ENCODE peak calls at places on chromosomes 2 and 18, in nine cellular contexts. I is IMR-90, C is heart left ventricle, Z is A549, Q is adrenal gland, V is uterus, T is HCT116, K is sigmoid colon, L is tibial nerve. G is an unnamed sample.

GRCh38 chr18:47775961-47776360 is 154.5 kb downstream of the SMAD2 start:
- DNase-seq in K (no peak), Z (peak; percentile 47), V (no peak), I (peak; percentile 21), C (no peak), Q (no peak), T (no peak), L (no peak), G (no peak)

GRCh38 chr2:8203354-8203753 is 478.5 kb upstream of the ID2 start:
- DNase-seq in Q (no peak), I (no peak), K (no peak), L (no peak), T (no peak), Z (no peak), V (no peak), C (no peak), G (no peak)

GRCh38 chr2:134576478-134576877 is 142.3 kb downstream of the TMEM163 start:
- DNase-seq in T (no peak), V (no peak), I (no peak), L (no peak), C (no peak), Q (no peak), Z (no peak), K (no peak), G (no peak)

GRCh38 chr2:25960920-25961319 is 21.4 kb downstream of the KIF3C start:
- DNase-seq in L (no peak), I (peak; percentile 63), T (no peak), C (no peak), V (no peak), K (no peak), Z (no peak), Q (no peak), G (no peak)

GRCh38 chr2:187658952-187659525 is 104.8 kb upstream of the TFPI start:
- DNase-seq in V (no peak), I (peak; percentile 45), Q (no peak), C (no peak), K (no peak), T (peak; percentile 21), L (no peak), Z (peak; percentile 44), G (no peak)

GRCh38 chr2:119240311-119241204 is 16.9 kb downstream of the STEAP3 start:
- DNase-seq in K (no peak), C (peak; percentile 63), L (no peak), I (peak; percentile 83), Q (peak; percentile 80), T (peak; percentile 50), V (no peak), Z (peak; percentile 43), G (peak; percentile 99)

GRCh38 chr2:144886847-144887246 is 366.9 kb upstream of the ZEB2 start:
- DNase-seq in I (no peak), C (peak; percentile 60), T (no peak), Q (peak; percentile 34), L (no peak), K (peak; percentile 71), Z (no peak), V (peak; percentile 22), G (peak; percentile 25)

GRCh38 chr2:79511320-79511951 is 1.4 kb upstream of the CTNNA2 start:
- DNase-seq in Z (peak; percentile 43), K (no peak), V (no peak), T (no peak), L (no peak), Q (peak; percentile 62), C (no peak), I (peak; percentile 28), G (no peak)

GRCh38 chr18:43914017-43914416 is 636.7 kb upstream of the SYT4 start:
- DNase-seq in T (no peak), Q (no peak), L (no peak), C (no peak), Z (no peak), K (no peak), V (no peak), I (no peak), G (no peak)

GRCh38 chr2:27071277-27071989 is at the start of gene OST4:
- DNase-seq in L (peak; percentile 85), V (peak; percentile 92), T (peak; percentile 83), I (peak; percentile 92), C (peak; percentile 96), Q (peak; percentile 94), K (peak; percentile 97), Z (peak; percentile 93), G (peak; percentile 90)

GRCh38 chr2:584863-585823 is 92.1 kb downstream of the TMEM18 start:
- DNase-seq in C (no peak), Z (no peak), K (no peak), Q (no peak), V (no peak), T (no peak), L (no peak), I (no peak), G (no peak)

GRCh38 chr2:155250800-155251199 is 552.3 kb downstream of the KCNJ3 start:
- DNase-seq in K (no peak), V (no peak), I (no peak), C (no peak), T (peak; percentile 44), Q (no peak), L (no peak), Z (peak; percentile 20), G (no peak)

GRCh38 chr2:98731709-98732349 is 897 bp upstream of the MGAT4A start:
- DNase-seq in Z (no peak), I (no peak), Q (no peak), C (no peak), V (no peak), L (no peak), T (no peak), K (no peak), G (no peak)

GRCh38 chr2:212991120-212991519 is 160.3 kb downstream of the IKZF2 start:
- DNase-seq in I (no peak), L (no peak), V (no peak), Q (no peak), K (no peak), C (no peak), T (no peak), Z (no peak), G (no peak)

GRCh38 chr2:172702451-172702850 is 33.2 kb upstream of the RAPGEF4 start:
- DNase-seq in V (no peak), I (no peak), K (no peak), L (no peak), T (no peak), Z (no peak), Q (no peak), C (no peak), G (no peak)

GRCh38 chr2:74530239-74531161 is 767 bp downstream of the HTRA2 start:
- DNase-seq in V (no peak), T (no peak), L (no peak), K (no peak), I (peak; percentile 52), Z (no peak), C (peak; percentile 48), Q (peak; percentile 50), G (no peak)

GRCh38 chr2:8627019-8627691 is 54.7 kb upstream of the ID2 start:
- DNase-seq in L (no peak), T (no peak), Z (peak; percentile 54), C (no peak), V (no peak), Q (no peak), K (no peak), I (no peak), G (no peak)

GRCh38 chr2:162242586-162243304 is 500 bp downstream of the FAP start:
- DNase-seq in L (no peak), Z (no peak), T (no peak), V (no peak), K (no peak), I (peak; percentile 88), C (no peak), Q (no peak), G (no peak)

GRCh38 chr18:3931542-3932112 is 481.7 kb downstream of the TGIF1 start:
- DNase-seq in K (no peak), Q (no peak), I (peak; percentile 12), T (no peak), V (no peak), Z (peak; percentile 6), L (no peak), C (no peak), G (no peak)

GRCh38 chr2:161136696-161137324 is 23.4 kb upstream of the TANK start:
- DNase-seq in Q (no peak), C (no peak), T (peak; percentile 44), I (peak; percentile 69), V (no peak), K (no peak), L (no peak), Z (peak; percentile 76), G (no peak)
- TF ChIP-seq POLR2A in Q (no peak), C (no peak), T (no peak), I (no peak), V (no peak), K (no peak), L (peak; percentile 37), Z (no peak), G (peak; percentile 49)

DNA sequence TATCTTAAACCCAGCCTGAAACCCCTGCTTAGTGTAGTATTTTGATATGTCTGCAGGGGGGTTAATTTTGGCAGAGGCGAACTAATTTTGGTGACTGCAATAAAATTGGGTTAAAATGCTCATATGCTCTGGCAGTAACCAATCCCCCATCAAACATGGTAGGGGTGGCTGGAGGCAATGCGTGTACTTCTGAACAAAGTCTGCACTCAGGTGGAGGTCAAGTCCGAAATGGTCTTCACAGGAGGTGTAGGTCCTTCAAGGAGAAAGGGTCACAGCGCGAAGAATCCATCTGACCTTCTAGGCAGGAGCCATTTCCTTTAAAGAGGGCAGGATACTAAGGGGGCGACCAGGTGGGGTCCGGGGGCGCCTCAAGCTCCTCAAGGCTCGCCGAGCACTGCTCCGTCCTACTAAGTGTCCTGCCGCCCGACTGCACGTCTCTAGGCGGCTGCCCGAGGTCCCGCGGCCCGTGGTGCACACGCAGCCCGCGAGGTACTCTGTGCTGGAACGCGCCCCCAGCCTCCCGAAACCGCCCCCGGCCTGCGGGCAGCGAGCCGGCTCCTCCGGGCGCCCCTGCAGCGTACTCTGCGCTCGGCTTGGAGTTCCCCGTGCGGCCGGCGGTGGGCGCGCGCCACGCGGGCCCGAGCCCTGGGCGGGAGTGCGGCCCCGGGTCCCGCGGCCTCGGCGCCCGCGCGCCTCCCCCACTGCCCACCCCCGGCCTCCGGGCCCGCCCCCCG is 1.7 kb upstream of the LDLRAD4 start:
- DNase-seq in C (peak; percentile 68), L (no peak), T (no peak), V (peak; percentile 39), Z (no peak), I (no peak), K (peak; percentile 75), Q (peak; percentile 49), G (peak; percentile 27)
- H3K27ac ChIP-seq in C (peak overlapping the region; percentile 94), L (peak overlapping the region; percentile 81), T (no peak overlapping the region), V (peak overlapping the region; percentile 85), Z (peak overlapping the region; percentile 90), I (no peak overlapping the region), K (peak overlapping the region; percentile 91), Q (peak overlapping the region; percentile 93), G (peak overlapping the region; percentile 81)

DNA sequence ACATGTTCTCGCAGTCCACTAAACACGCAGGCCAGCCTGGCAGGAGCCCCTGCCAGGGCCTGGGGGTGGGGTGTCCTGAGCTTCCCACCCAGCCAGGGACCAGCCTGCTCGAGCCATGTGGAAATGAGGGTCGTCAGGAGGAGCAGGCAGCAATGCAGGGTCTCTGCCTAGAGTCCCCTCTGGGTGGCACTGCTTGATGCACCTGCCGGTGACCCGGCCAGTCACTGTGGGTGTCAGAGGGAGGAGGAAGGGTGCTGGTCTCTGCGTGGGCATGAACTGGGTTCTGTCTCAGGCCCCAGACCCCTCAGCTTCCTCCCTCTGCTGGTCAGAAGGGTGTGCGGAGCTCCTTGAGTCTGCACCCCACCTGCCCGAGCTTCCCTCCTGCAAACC is 166.4 kb downstream of the INHBB start:
- DNase-seq in I (no peak), Q (no peak), Z (no peak), C (no peak), V (no peak), T (no peak), K (peak; percentile 48), L (no peak), G (peak; percentile 46)
- H3K4me3 ChIP-seq in I (no peak overlapping the region), Q (no peak overlapping the region), Z (no peak overlapping the region), C (no peak overlapping the region), V (no peak overlapping the region), T (no peak overlapping the region), K (no peak overlapping the region), L (no peak overlapping the region), G (no peak overlapping the region)

GRCh38 chr2:233486778-233487552 is 79.6 kb downstream of the USP40 start:
- DNase-seq in Z (peak; percentile 93), L (no peak), C (no peak), T (no peak), V (no peak), K (no peak), Q (no peak), I (peak; percentile 94), G (no peak)
- TF ChIP-seq POLR2A in Z (no peak), L (no peak), C (no peak), T (no peak), V (no peak), K (no peak), Q (no peak), I (no peak), G (no peak)

G was measured in gastrocnemius medialis.